ENCODE peak calls at places on chromosomes 5 and 9, in six cellular contexts. Z is AG08395, K is mucosa of descending colon, S is ELR, Q is T-helper 1 cell, O is HCT116. E is an unnamed sample.

GRCh38 chr9:22154064-22154463 is 145.0 kb upstream of the CDKN2B start:
- DNase-seq in K (no peak), S (no peak), O (no peak), Q (no peak), Z (no peak), E (no peak)

GRCh38 chr5:68973696-68974095 is 120.1 kb upstream of the SLC30A5 start:
- DNase-seq in S (no peak), K (no peak), Q (no peak), O (no peak), Z (no peak), E (no peak)

GRCh38 chr5:126648471-126648870 is 47.7 kb downstream of the PHAX start:
- DNase-seq in Z (no peak), K (no peak), S (no peak), Q (no peak), O (no peak), E (no peak)

GRCh38 chr5:168916266-168916665 is 337.1 kb upstream of the PANK3 start:
- DNase-seq in K (peak), Q (no peak), O (no peak), Z (peak), S (no peak), E (peak)

GRCh38 chr9:87080512-87081225 is 133.4 kb upstream of the GAS1 start:
- DNase-seq in Q (no peak), S (no peak), Z (no peak), K (no peak), O (no peak), E (peak)

GRCh38 chr9:70761139-70761538 is 346.7 kb upstream of the KLF9 start:
- DNase-seq in O (no peak), Q (no peak), S (no peak), Z (no peak), K (no peak), E (no peak)

GRCh38 chr9:138083873-138084272 is 206.3 kb downstream of the CACNA1B start:
- DNase-seq in Q (no peak), O (no peak), K (no peak), S (no peak), Z (no peak), E (no peak)

GRCh38 chr9:35254237-35254636 is 92.4 kb downstream of the UNC13B start:
- DNase-seq in K (no peak), S (no peak), O (peak), Q (no peak), Z (no peak), E (no peak)

E was measured in fibroblast of the aortic adventitia.